ENCODE peak calls at places on chromosomes 11 and 22, in six cellular contexts. U, J, I, W, G and Y are unnamed samples.

GRCh38 chr11:250740-251299 is 14.0 kb downstream of the PSMD13 start:
- DNase-seq in U (peak; percentile 50), J (peak; percentile 68), I (no peak), W (peak; percentile 57), G (peak; percentile 17), Y (no peak)

GRCh38 chr22:37203354-37204044 is 8.8 kb downstream of the SSTR3 start:
- DNase-seq in U (no peak), J (peak; percentile 40), I (no peak), W (no peak), G (no peak), Y (no peak)

GRCh38 chr11:63670738-63671321 is 346 bp downstream of the ATL3 start:
- DNase-seq in U (peak; percentile 72), J (peak; percentile 72), I (no peak), W (peak; percentile 57), G (peak; percentile 42), Y (peak; percentile 43)

GRCh38 chr22:43951391-43951790 is 3.9 kb upstream of the SAMM50 start:
- DNase-seq in U (no peak), J (no peak), I (no peak), W (no peak), G (no peak), Y (no peak)

GRCh38 chr11:9823439-9823838 is 159.6 kb downstream of the SWAP70 start:
- DNase-seq in U (no peak), J (no peak), I (no peak), W (no peak), G (no peak), Y (peak; percentile 65)

GRCh38 chr22:31614781-31615480 is 47.1 kb downstream of the PISD start:
- DNase-seq in U (no peak), J (peak; percentile 42), I (no peak), W (no peak), G (no peak), Y (no peak)

GRCh38 chr11:130103296-130103814 is 33.7 kb downstream of the APLP2 start:
- DNase-seq in U (peak; percentile 97), J (no peak), I (peak; percentile 99), W (no peak), G (peak; percentile 99), Y (peak; percentile 69)

GRCh38 chr11:86807356-86807755 is 7.0 kb downstream of the PRSS23 start:
- DNase-seq in U (no peak), J (no peak), I (no peak), W (no peak), G (no peak), Y (no peak)

GRCh38 chr22:21832291-21833290 is 34.9 kb downstream of the MAPK1 start:
- DNase-seq in U (no peak), J (no peak), I (no peak), W (no peak), G (no peak), Y (no peak)

GRCh38 chr22:46726986-46727317 is 11.1 kb downstream of the CERK start:
- DNase-seq in U (no peak), J (no peak), I (no peak), W (no peak), G (no peak), Y (no peak)

GRCh38 chr11:67300756-67301312 is 2.5 kb upstream of the SSH3 start:
- DNase-seq in U (no peak), J (peak; percentile 48), I (no peak), W (no peak), G (no peak), Y (no peak)

GRCh38 chr22:19765477-19766234 is 5.1 kb downstream of the TBX1 start:
- DNase-seq in U (no peak), J (no peak), I (no peak), W (no peak), G (no peak), Y (peak; percentile 20)

DNA sequence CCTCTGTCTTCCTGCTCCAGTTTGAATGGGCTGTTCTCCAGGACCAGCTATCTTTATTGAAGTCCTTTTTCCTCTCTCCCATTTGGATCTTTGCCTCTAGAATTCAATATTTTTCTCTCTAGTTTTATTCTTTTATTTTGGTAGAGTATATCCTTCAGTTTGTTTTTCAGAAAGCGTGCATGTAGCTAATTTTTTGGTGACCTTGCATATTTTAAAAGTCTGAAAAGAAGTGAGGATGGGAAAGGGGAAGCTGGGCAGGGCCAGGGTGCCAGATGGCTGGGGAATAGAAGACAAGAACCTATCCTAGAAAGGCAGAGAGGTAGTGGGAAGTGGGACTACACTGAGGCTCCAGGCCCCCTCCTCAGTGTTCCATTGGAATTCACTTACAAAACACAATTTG is 95.0 kb upstream of the ZBED5 start:
- DNase-seq in U (no peak), J (no peak), I (no peak), W (no peak), G (no peak), Y (no peak)
- H3K27ac ChIP-seq in U (no peak overlapping the region), J (no peak overlapping the region), I (no peak overlapping the region), W (no peak overlapping the region), G (no peak overlapping the region), Y (no peak overlapping the region)

GRCh38 chr11:69914286-69915150 is 95.3 kb upstream of the FGF3 start:
- DNase-seq in U (peak; percentile 97), J (peak; percentile 40), I (no peak), W (no peak), G (no peak), Y (peak; percentile 39)

GRCh38 chr11:69912161-69912910 is 93.1 kb upstream of the FGF3 start:
- DNase-seq in U (no peak), J (peak; percentile 42), I (no peak), W (no peak), G (no peak), Y (no peak)

GRCh38 chr11:69913591-69914285 is 94.5 kb upstream of the FGF3 start:
- DNase-seq in U (no peak), J (peak; percentile 42), I (no peak), W (no peak), G (no peak), Y (no peak)

GRCh38 chr11:69911310-69912160 is 92.3 kb upstream of the FGF3 start:
- DNase-seq in U (no peak), J (peak; percentile 58), I (no peak), W (no peak), G (no peak), Y (no peak)

GRCh38 chr11:69912911-69913451 is 93.8 kb upstream of the FGF3 start:
- DNase-seq in U (no peak), J (peak; percentile 32), I (no peak), W (peak; percentile 23), G (no peak), Y (no peak)
- TF ChIP-seq CTCF in U (peak; percentile 56), J (no peak), I (no peak), W (peak; percentile 48), G (peak; percentile 42), Y (peak; percentile 76)

DNA sequence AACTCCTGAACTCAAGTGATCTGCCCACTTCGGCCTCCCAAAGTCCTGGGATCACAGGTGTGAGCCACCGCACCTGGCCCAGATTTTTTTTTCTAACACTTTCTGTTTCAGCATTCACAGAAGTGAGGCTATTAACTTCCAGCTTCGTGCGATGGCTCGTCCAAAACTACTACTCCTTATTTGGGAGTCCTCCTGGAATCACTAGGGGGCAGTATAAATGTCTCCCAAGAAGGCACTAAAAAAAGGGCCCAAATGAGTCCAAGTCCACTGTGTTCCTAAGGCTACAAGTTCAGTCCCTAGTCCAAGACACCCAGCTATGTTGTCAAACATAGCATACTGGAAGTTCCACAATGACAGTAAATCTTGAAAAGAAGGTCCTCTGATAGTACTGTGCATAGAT is 63.2 kb upstream of the BIRC3 start:
- DNase-seq in U (peak; percentile 47), J (no peak), I (no peak), W (no peak), G (no peak), Y (no peak)
- H3K27ac ChIP-seq in U (no peak overlapping the region), J (no peak overlapping the region), I (no peak overlapping the region), W (no peak overlapping the region), G (no peak overlapping the region), Y (peak overlapping the region; percentile 34)

GRCh38 chr11:122108192-122108799 is 7.7 kb downstream of the BLID start:
- DNase-seq in U (peak; percentile 81), J (no peak), I (no peak), W (peak; percentile 21), G (no peak), Y (peak; percentile 20)
- TF ChIP-seq CTCF in U (peak; percentile 96), J (peak; percentile 52), I (peak; percentile 83), W (peak; percentile 73), G (peak; percentile 84), Y (peak; percentile 68)

GRCh38 chr22:33657670-33658069 is 262.6 kb downstream of the LARGE1 start:
- DNase-seq in U (no peak), J (no peak), I (no peak), W (no peak), G (no peak), Y (no peak)

GRCh38 chr22:33654173-33654890 is 265.9 kb downstream of the LARGE1 start:
- DNase-seq in U (no peak), J (no peak), I (no peak), W (no peak), G (no peak), Y (no peak)

GRCh38 chr22:33656808-33657628 is 263.3 kb downstream of the LARGE1 start:
- DNase-seq in U (no peak), J (no peak), I (no peak), W (no peak), G (no peak), Y (no peak)

GRCh38 chr22:33658775-33659174 is 261.5 kb downstream of the LARGE1 start:
- DNase-seq in U (no peak), J (peak; percentile 56), I (no peak), W (no peak), G (no peak), Y (no peak)

DNA sequence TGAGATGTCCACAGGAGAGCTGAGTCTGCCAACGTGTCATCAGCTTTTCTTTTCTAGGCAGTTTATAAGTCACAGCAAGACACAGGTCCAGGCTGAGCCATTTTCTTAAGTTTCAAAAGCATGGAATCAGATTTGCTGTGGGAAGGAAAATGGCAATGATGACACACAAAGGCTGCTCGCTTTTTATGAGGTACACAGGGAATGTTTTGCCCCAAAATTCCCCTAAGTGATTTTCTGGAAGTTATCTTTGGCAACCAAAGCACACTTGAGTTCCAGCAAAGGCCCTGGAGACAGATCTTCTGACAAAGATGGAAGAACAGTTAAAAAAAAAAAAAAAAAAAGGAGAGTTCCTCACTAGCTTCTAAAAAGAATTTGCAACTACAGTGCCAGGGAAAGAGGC is 260.9 kb downstream of the LARGE1 start:
- DNase-seq in U (no peak), J (no peak), I (peak; percentile 15), W (no peak), G (peak; percentile 19), Y (no peak)
- H3K27ac ChIP-seq in U (no peak overlapping the region), J (peak overlapping the region; percentile 32), I (no peak overlapping the region), W (no peak overlapping the region), G (no peak overlapping the region), Y (no peak overlapping the region)

DNA sequence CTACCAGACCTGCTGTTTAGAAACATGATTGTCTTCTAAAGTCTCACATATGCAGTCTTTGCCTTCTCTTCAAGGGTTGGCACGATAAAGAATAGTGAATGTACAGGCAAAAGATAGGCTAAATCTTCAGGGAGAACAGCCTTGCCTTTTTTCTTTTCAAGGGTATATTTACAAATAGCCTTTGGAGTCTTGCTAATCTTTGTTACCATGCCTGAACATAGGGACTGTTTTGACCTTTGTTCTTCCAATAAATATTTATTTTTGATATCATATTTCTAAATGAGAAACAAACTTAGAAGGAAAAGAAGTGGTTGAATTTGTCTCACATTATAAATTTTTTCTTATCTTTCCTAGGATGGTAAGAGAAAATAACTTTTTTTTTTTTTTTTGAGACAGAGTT is 12.7 kb downstream of the CSTPP1 start:
- DNase-seq in U (no peak), J (no peak), I (no peak), W (no peak), G (no peak), Y (no peak)
- TF ChIP-seq CTCF in U (no peak), J (no peak), I (no peak), W (no peak), G (no peak), Y (no peak)